ENCODE peak calls at places on chromosomes 13 and 19, in ten cellular contexts. O is GM23338, K is glutamatergic neuron, C is cardiac muscle cell, J is left ventricle myocardium superior, D is anterior cingulate cortex, Y is hippocampal formation, X is brain microvascular endothelial cell, Q is germinal center, P is amniotic stem cell. A is an unnamed sample.

GRCh38 chr19:34366670-34367423 is 1.9 kb downstream of the GPI start:
- DNase-seq in O (no peak), K (no peak), C (peak), J (no peak), D (no peak), Y (no peak), X (peak), Q (no peak), P (peak), A (no peak)

GRCh38 chr19:5824791-5825577 is 14.5 kb downstream of the FUT6 start:
- DNase-seq in O (no peak), K (peak), C (no peak), J (no peak), D (peak), Y (no peak), X (no peak), Q (no peak), P (no peak), A (no peak)

GRCh38 chr13:30078059-30078458 is 227.6 kb upstream of the UBL3 start:
- DNase-seq in O (no peak), K (no peak), C (no peak), J (no peak), D (no peak), Y (no peak), X (no peak), Q (no peak), P (no peak), A (no peak)

GRCh38 chr19:7122701-7123100 is 53.2 kb downstream of the ZNF557 start:
- DNase-seq in O (no peak), K (no peak), C (no peak), J (no peak), D (no peak), Y (no peak), X (no peak), Q (no peak), P (no peak), A (no peak)

GRCh38 chr19:7202888-7203287 is 91.3 kb downstream of the INSR start:
- DNase-seq in O (no peak), K (no peak), C (no peak), J (no peak), D (no peak), Y (no peak), X (no peak), Q (no peak), P (no peak), A (no peak)

GRCh38 chr13:39875583-39875982 is 220.1 kb downstream of the COG6 start:
- DNase-seq in O (no peak), K (no peak), C (no peak), J (no peak), D (no peak), Y (no peak), X (peak), Q (no peak), P (no peak), A (no peak)

GRCh38 chr13:113928701-113929627 is 44.9 kb downstream of the C13orf46 start:
- DNase-seq in O (no peak), K (no peak), C (peak), J (peak), D (peak), Y (peak), X (no peak), Q (no peak), P (peak), A (peak)

GRCh38 chr19:18385675-18386542 is at the start of gene GDF15:
- DNase-seq in O (peak), K (peak), C (peak), J (peak), D (no peak), Y (no peak), X (peak), Q (peak), P (no peak), A (peak)

GRCh38 chr19:45862271-45862563 is 730 bp downstream of the SYMPK start:
- DNase-seq in O (no peak), K (no peak), C (no peak), J (no peak), D (no peak), Y (no peak), X (no peak), Q (no peak), P (no peak), A (no peak)

GRCh38 chr19:38149597-38149996 is 74.4 kb downstream of the DPF1 start:
- DNase-seq in O (peak), K (no peak), C (peak), J (no peak), D (no peak), Y (no peak), X (no peak), Q (no peak), P (no peak), A (no peak)

GRCh38 chr19:55695511-55696290 is 20.7 kb downstream of the EPN1 start:
- DNase-seq in O (no peak), K (no peak), C (no peak), J (no peak), D (no peak), Y (no peak), X (no peak), Q (no peak), P (no peak), A (no peak)